ENCODE peak calls at places on chromosomes 3 and 15, in five cellular contexts. One of them, this sample, is unnamed.

GRCh38 chr15:59885832-59886231 is 118.3 kb upstream of the FOXB1 start:
- DNase-seq in A549: no peak
- DNase-seq in HepG2: no peak
- DNase-seq in K562: no peak
- DNase-seq in GM12878: no peak
- DNase-seq in this sample: no peak

GRCh38 chr15:57861805-57862586 is 155.5 kb downstream of the POLR2M start:
- DNase-seq in A549: no peak
- DNase-seq in GM12878: no peak
- DNase-seq in K562: peak
- DNase-seq in HepG2: no peak
- DNase-seq in this sample: no peak

GRCh38 chr3:187944391-187945179 is 199.3 kb upstream of the BCL6 start:
- DNase-seq in GM12878: no peak
- DNase-seq in K562: no peak
- DNase-seq in A549: no peak
- DNase-seq in HepG2: no peak
- DNase-seq in this sample: no peak

GRCh38 chr15:90194655-90195054 is 6.5 kb upstream of the SEMA4B start:
- DNase-seq in GM12878: no peak
- DNase-seq in HepG2: no peak
- DNase-seq in A549: no peak
- DNase-seq in K562: no peak
- DNase-seq in this sample: no peak

GRCh38 chr3:30640856-30641255 is 34.5 kb downstream of the TGFBR2 start:
- DNase-seq in K562: no peak
- DNase-seq in GM12878: no peak
- DNase-seq in A549: no peak
- DNase-seq in HepG2: no peak
- DNase-seq in this sample: no peak

GRCh38 chr15:30023798-30024295 is 58.9 kb upstream of the GOLGA8J start:
- DNase-seq in HepG2: no peak
- DNase-seq in GM12878: no peak
- DNase-seq in A549: no peak
- DNase-seq in K562: no peak
- DNase-seq in this sample: no peak

GRCh38 chr3:46729038-46729437 is 11.4 kb upstream of the PRSS50 start:
- DNase-seq in HepG2: no peak
- DNase-seq in GM12878: no peak
- DNase-seq in A549: no peak
- DNase-seq in K562: no peak
- DNase-seq in this sample: peak

GRCh38 chr3:172536505-172536904 is 13.3 kb upstream of the TNFSF10 start:
- DNase-seq in K562: no peak
- DNase-seq in HepG2: no peak
- DNase-seq in GM12878: no peak
- DNase-seq in A549: no peak
- DNase-seq in this sample: no peak

GRCh38 chr15:31606261-31606669 is 279.6 kb downstream of the KLF13 start:
- DNase-seq in K562: no peak
- DNase-seq in A549: peak
- DNase-seq in GM12878: no peak
- DNase-seq in HepG2: no peak
- DNase-seq in this sample: no peak

GRCh38 chr15:90099072-90099867 is 3.0 kb downstream of the IDH2 start:
- DNase-seq in A549: no peak
- DNase-seq in GM12878: no peak
- DNase-seq in HepG2: no peak
- DNase-seq in K562: no peak
- DNase-seq in this sample: no peak

GRCh38 chr3:166510382-166510781 is 673.2 kb upstream of the BCHE start:
- DNase-seq in K562: no peak
- DNase-seq in A549: no peak
- DNase-seq in HepG2: no peak
- DNase-seq in GM12878: no peak
- DNase-seq in this sample: no peak

GRCh38 chr3:172991424-172991996 is 149.5 kb downstream of the SPATA16 start:
- DNase-seq in GM12878: no peak
- DNase-seq in HepG2: no peak
- DNase-seq in K562: no peak
- DNase-seq in A549: no peak
- DNase-seq in this sample: no peak

GRCh38 chr3:102356506-102356905 is 78.3 kb upstream of the ZPLD1 start:
- DNase-seq in A549: no peak
- DNase-seq in HepG2: no peak
- DNase-seq in GM12878: no peak
- DNase-seq in K562: no peak
- DNase-seq in this sample: no peak

GRCh38 chr15:101317473-101317872 is 22.4 kb upstream of the SNRPA1 start:
- DNase-seq in HepG2: no peak
- DNase-seq in K562: no peak
- DNase-seq in GM12878: no peak
- DNase-seq in A549: no peak
- DNase-seq in this sample: no peak

GRCh38 chr3:48240000-48240710 is 749 bp upstream of the ZNF589 start:
- DNase-seq in A549: no peak
- DNase-seq in HepG2: no peak
- DNase-seq in GM12878: no peak
- DNase-seq in K562: no peak
- DNase-seq in this sample: peak

GRCh38 chr3:71511037-71511436 is 72.5 kb downstream of the FOXP1 start:
- DNase-seq in A549: peak
- DNase-seq in K562: no peak
- DNase-seq in GM12878: no peak
- DNase-seq in HepG2: no peak
- DNase-seq in this sample: no peak

GRCh38 chr15:38627684-38628277 is 63.2 kb upstream of the RASGRP1 start:
- DNase-seq in GM12878: no peak
- DNase-seq in K562: no peak
- DNase-seq in HepG2: no peak
- DNase-seq in A549: no peak
- DNase-seq in this sample: no peak

GRCh38 chr3:10846657-10846975 is 30.6 kb downstream of the SLC6A11 start:
- DNase-seq in GM12878: no peak
- DNase-seq in A549: no peak
- DNase-seq in K562: no peak
- DNase-seq in HepG2: no peak
- DNase-seq in this sample: no peak

GRCh38 chr15:96544162-96544756 is 213.8 kb downstream of the NR2F2 start:
- DNase-seq in A549: no peak
- DNase-seq in K562: no peak
- DNase-seq in HepG2: no peak
- DNase-seq in GM12878: no peak
- DNase-seq in this sample: no peak

GRCh38 chr3:150216866-150217600 is 191.1 kb upstream of the TSC22D2 start:
- DNase-seq in GM12878: no peak
- DNase-seq in HepG2: no peak
- DNase-seq in A549: no peak
- DNase-seq in K562: no peak
- DNase-seq in this sample: no peak

GRCh38 chr3:12339701-12340480 is 51.0 kb downstream of the PPARG start:
- DNase-seq in GM12878: no peak
- DNase-seq in A549: no peak
- DNase-seq in HepG2: no peak
- DNase-seq in K562: no peak
- DNase-seq in this sample: no peak

GRCh38 chr3:131081224-131081623 is 54.5 kb downstream of the NEK11 start:
- DNase-seq in K562: no peak
- DNase-seq in HepG2: no peak
- DNase-seq in GM12878: no peak
- DNase-seq in A549: no peak
- DNase-seq in this sample: no peak

GRCh38 chr15:92908369-92909057 is 8.4 kb downstream of the CHD2 start:
- DNase-seq in HepG2: no peak
- DNase-seq in GM12878: no peak
- DNase-seq in A549: no peak
- DNase-seq in K562: no peak
- DNase-seq in this sample: no peak

GRCh38 chr3:128196645-128197044 is 43.4 kb downstream of the EEFSEC start:
- DNase-seq in HepG2: no peak
- DNase-seq in GM12878: no peak
- DNase-seq in K562: no peak
- DNase-seq in A549: no peak
- DNase-seq in this sample: no peak

GRCh38 chr15:75732206-75732808 is 19.7 kb upstream of the CSPG4 start:
- DNase-seq in GM12878: no peak
- DNase-seq in HepG2: no peak
- DNase-seq in A549: no peak
- DNase-seq in K562: no peak
- DNase-seq in this sample: no peak

GRCh38 chr15:85412956-85413854 is 32.8 kb downstream of the AKAP13 start:
- DNase-seq in A549: peak
- DNase-seq in K562: no peak
- DNase-seq in GM12878: peak
- DNase-seq in HepG2: peak
- DNase-seq in this sample: peak

GRCh38 chr15:91294795-91295194 is 194.7 kb downstream of the SV2B start:
- DNase-seq in GM12878: no peak
- DNase-seq in HepG2: no peak
- DNase-seq in A549: no peak
- DNase-seq in K562: no peak
- DNase-seq in this sample: no peak

GRCh38 chr15:91290553-91290952 is 190.5 kb downstream of the SV2B start:
- DNase-seq in GM12878: no peak
- DNase-seq in K562: no peak
- DNase-seq in HepG2: no peak
- DNase-seq in A549: no peak
- DNase-seq in this sample: no peak

GRCh38 chr15:91289324-91289723 is 189.3 kb downstream of the SV2B start:
- DNase-seq in A549: peak
- DNase-seq in K562: no peak
- DNase-seq in GM12878: no peak
- DNase-seq in HepG2: no peak
- DNase-seq in this sample: no peak

DNA sequence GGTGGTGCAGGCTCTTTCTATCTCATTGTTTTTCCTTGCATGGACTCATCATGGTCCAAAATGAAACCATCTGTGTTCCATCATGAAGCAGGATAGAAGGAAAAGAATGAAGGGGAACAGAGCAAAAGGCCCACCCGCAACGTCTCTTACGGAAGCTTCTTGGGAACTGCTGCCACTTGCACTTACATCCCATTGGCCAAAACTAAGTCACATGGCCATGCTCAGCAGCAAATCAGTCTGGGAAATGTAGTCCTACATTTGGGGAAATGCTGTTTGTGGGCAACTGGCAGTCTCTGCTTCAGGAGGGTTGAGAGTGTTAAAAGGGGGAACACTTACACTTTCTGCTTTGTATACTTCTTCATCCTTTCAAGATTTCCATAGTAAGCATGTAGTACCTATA is 191.6 kb downstream of the SV2B start:
- DNase-seq in GM12878: no peak
- DNase-seq in HepG2: no peak
- DNase-seq in A549: peak
- DNase-seq in K562: peak
- DNase-seq in this sample: no peak
- TF ChIP-seq KDM1A in GM12878: no peak
- TF ChIP-seq KDM1A in HepG2: no peak
- TF ChIP-seq KDM1A in A549: no peak
- TF ChIP-seq KDM1A in K562: no peak
- TF ChIP-seq KDM1A in this sample: no peak

GRCh38 chr3:153829596-153830170 is 291.5 kb upstream of the ARHGEF26 start:
- DNase-seq in K562: no peak
- DNase-seq in GM12878: no peak
- DNase-seq in HepG2: no peak
- DNase-seq in A549: no peak
- DNase-seq in this sample: no peak
- TF ChIP-seq KDM1A in K562: no peak
- TF ChIP-seq KDM1A in GM12878: no peak
- TF ChIP-seq KDM1A in HepG2: no peak
- TF ChIP-seq KDM1A in A549: no peak
- TF ChIP-seq KDM1A in this sample: no peak

DNA sequence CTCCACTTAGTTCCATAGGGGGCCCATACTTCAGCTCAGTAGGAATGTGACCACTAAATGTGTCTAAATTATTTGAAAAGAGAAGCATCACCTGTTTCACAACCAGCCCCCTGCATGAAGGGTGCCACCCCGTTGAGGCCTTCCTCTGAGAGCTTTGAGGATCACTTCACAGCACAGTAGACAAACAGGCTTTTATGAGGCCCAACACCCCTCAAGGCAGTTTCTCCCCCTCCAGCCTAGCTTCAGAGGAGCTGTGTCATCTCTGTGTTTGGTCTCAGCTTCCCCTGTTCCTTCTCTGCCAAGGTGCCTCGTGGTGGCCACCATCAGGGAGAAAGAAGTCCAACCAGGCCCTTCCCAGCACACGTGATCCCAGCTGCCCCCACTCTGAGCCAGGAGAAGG is 21.5 kb upstream of the DUSP7 start:
- DNase-seq in A549: no peak
- DNase-seq in K562: no peak
- DNase-seq in HepG2: no peak
- DNase-seq in GM12878: no peak
- DNase-seq in this sample: no peak
- TF ChIP-seq KDM1A in A549: no peak
- TF ChIP-seq KDM1A in K562: no peak
- TF ChIP-seq KDM1A in HepG2: no peak
- TF ChIP-seq KDM1A in GM12878: no peak
- TF ChIP-seq KDM1A in this sample: no peak

DNA sequence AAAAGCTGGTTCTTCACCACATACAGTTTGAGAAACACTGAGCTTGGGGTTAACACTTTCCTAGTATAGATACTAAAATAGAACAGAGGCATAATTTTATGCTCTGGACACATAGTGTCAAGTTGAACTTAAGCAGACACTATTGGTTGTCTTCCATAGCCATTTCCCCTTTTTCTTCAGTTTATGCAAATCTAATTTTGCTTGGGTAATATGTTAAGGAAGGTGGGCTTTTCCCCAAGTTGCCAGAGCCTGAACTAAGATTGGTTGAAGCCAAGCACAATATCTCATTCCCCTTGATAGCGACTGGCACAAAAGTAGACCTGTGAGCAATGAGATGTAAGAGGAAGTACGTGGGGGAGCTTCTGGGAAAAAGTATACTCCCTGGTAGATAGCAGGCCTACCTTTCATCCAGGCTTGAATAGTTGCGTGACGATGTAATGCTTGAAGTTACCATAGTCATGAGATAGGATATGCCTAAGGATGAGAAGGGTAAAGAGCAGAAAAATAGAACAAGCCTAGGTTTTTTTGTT is 4.5 kb upstream of the POPDC2 start:
- DNase-seq in HepG2: peak
- DNase-seq in A549: peak
- DNase-seq in GM12878: no peak
- DNase-seq in K562: no peak
- DNase-seq in this sample: no peak
- TF ChIP-seq KDM1A in HepG2: no peak
- TF ChIP-seq KDM1A in A549: no peak
- TF ChIP-seq KDM1A in GM12878: no peak
- TF ChIP-seq KDM1A in K562: no peak
- TF ChIP-seq KDM1A in this sample: no peak